ENCODE peak calls at places on chromosomes 12 and 14, in four cellular contexts. V, Y, O and D are unnamed samples.

GRCh38 chr12:132111641-132112304 is 32.3 kb downstream of the DDX51 start:
- DNase-seq in V (no peak), Y (no peak), O (no peak), D (no peak)

GRCh38 chr14:25122188-25122587 is 72.2 kb upstream of the STXBP6 start:
- DNase-seq in V (no peak), Y (no peak), O (no peak), D (no peak)

GRCh38 chr12:12477532-12477890 is 85.2 kb downstream of the DUSP16 start:
- DNase-seq in V (no peak), Y (no peak), O (no peak), D (no peak)

GRCh38 chr12:100576311-100577036 is 3.0 kb downstream of the GAS2L3 start:
- DNase-seq in V (no peak), Y (no peak), O (no peak), D (peak; percentile 50)

GRCh38 chr12:40107803-40108620 is 2.1 kb upstream of the SLC2A13 start:
- DNase-seq in V (no peak), Y (no peak), O (no peak), D (no peak)

GRCh38 chr14:79407572-79407971 is 803.7 kb downstream of the DIO2 start:
- DNase-seq in V (no peak), Y (no peak), O (no peak), D (no peak)

GRCh38 chr12:51621155-51621922 is 30.3 kb downstream of the SCN8A start:
- DNase-seq in V (no peak), Y (no peak), O (no peak), D (no peak)

GRCh38 chr14:72129283-72129682 is 197.1 kb downstream of the RGS6 start:
- DNase-seq in V (no peak), Y (no peak), O (no peak), D (no peak)

GRCh38 chr12:65602579-65603295 is 221.5 kb upstream of the HMGA2 start:
- DNase-seq in V (peak; percentile 35), Y (no peak), O (peak; percentile 62), D (peak; percentile 89)

GRCh38 chr12:1279050-1279449 is 288.0 kb downstream of the ERC1 start:
- DNase-seq in V (no peak), Y (no peak), O (no peak), D (no peak)

GRCh38 chr14:67186789-67187188 is 2.5 kb upstream of the GARIN2 start:
- DNase-seq in V (no peak), Y (no peak), O (no peak), D (no peak)

GRCh38 chr12:122185494-122186082 is 2.7 kb downstream of the LRRC43 start:
- DNase-seq in V (no peak), Y (no peak), O (no peak), D (no peak)

GRCh38 chr12:1691123-1692007 is 495 bp downstream of the ADIPOR2 start:
- DNase-seq in V (no peak), Y (no peak), O (peak; percentile 31), D (no peak)

GRCh38 chr14:92880851-92881250 is 42.1 kb upstream of the CHGA start:
- DNase-seq in V (peak; percentile 63), Y (no peak), O (peak; percentile 62), D (peak; percentile 52)

GRCh38 chr14:61841145-61841544 is 78.9 kb downstream of the SNAPC1 start:
- DNase-seq in V (peak; percentile 31), Y (no peak), O (no peak), D (no peak)

GRCh38 chr12:25840678-25841077 is 117.8 kb upstream of the RASSF8 start:
- DNase-seq in V (no peak), Y (no peak), O (no peak), D (no peak)

GRCh38 chr12:117064596-117064995 is 34.6 kb downstream of the TESC start:
- DNase-seq in V (no peak), Y (no peak), O (no peak), D (no peak)

GRCh38 chr12:92034858-92035401 is 110.7 kb downstream of the BTG1 start:
- DNase-seq in V (peak; percentile 40), Y (peak; percentile 99), O (peak; percentile 44), D (peak; percentile 68)

GRCh38 chr12:70645494-70646317 is 8.5 kb upstream of the PTPRB start:
- DNase-seq in V (no peak), Y (no peak), O (peak; percentile 41), D (peak; percentile 84)

GRCh38 chr14:105933238-105933637 is 406.9 kb downstream of the TMEM121 start:
- DNase-seq in V (no peak), Y (no peak), O (no peak), D (no peak)

GRCh38 chr14:35317820-35318219 is 25.6 kb downstream of the PSMA6 start:
- DNase-seq in V (no peak), Y (no peak), O (no peak), D (no peak)

GRCh38 chr14:35320472-35320871 is 28.3 kb downstream of the PSMA6 start:
- DNase-seq in V (no peak), Y (no peak), O (no peak), D (no peak)

GRCh38 chr14:35319509-35319908 is 27.3 kb downstream of the PSMA6 start:
- DNase-seq in V (no peak), Y (no peak), O (no peak), D (no peak)
- TF ChIP-seq SMC3 in V (no peak), Y (no peak), O (no peak), D (no peak)

GRCh38 chr12:76962099-76962498 is 83.3 kb upstream of the CSRP2 start:
- DNase-seq in V (no peak), Y (no peak), O (no peak), D (no peak)

GRCh38 chr12:76967181-76967885 is 88.5 kb upstream of the CSRP2 start:
- DNase-seq in V (no peak), Y (no peak), O (no peak), D (no peak)

GRCh38 chr12:76964784-76965571 is 86.2 kb upstream of the CSRP2 start:
- DNase-seq in V (no peak), Y (no peak), O (no peak), D (no peak)
- TF ChIP-seq PBX3 in V (no peak), Y (no peak), O (no peak), D (no peak)

GRCh38 chr14:34682787-34683321 is 31.5 kb downstream of the CFL2 start:
- DNase-seq in V (no peak), Y (no peak), O (no peak), D (no peak)
- TF ChIP-seq SMC3 in V (no peak), Y (no peak), O (no peak), D (no peak)

GRCh38 chr12:55909513-55909884 is 18.2 kb downstream of the PYM1 start:
- DNase-seq in V (no peak), Y (no peak), O (no peak), D (no peak)

GRCh38 chr12:55901881-55902490 is 25.7 kb downstream of the PYM1 start:
- DNase-seq in V (no peak), Y (no peak), O (no peak), D (no peak)

GRCh38 chr12:55908726-55909512 is 18.8 kb downstream of the PYM1 start:
- DNase-seq in V (no peak), Y (no peak), O (peak; percentile 90), D (no peak)

DNA sequence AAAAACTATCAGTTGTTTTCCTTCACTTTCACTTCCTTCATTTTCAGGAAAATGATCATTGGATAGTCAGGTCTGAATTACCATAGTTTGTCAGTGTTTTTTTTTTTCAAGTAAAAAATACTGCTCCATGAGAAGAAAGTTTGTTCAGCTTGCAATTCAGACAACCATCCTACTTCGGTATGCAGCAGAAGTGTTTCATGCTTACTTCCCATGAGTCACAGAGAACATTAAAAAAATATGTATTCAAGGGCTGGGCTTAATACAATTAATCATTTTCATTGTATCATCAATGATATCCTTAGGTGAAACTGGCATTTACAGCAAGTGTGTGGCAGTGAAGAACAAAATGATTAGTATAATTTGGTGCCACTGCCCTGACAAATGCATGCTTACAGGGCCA is 21.6 kb downstream of the PYM1 start:
- DNase-seq in V (no peak), Y (no peak), O (no peak), D (no peak)
- TF ChIP-seq PBX3 in V (peak; percentile 44), Y (no peak), O (no peak), D (no peak)

GRCh38 chr14:43778956-43779639 is 728.0 kb downstream of the FSCB start:
- DNase-seq in V (no peak), Y (no peak), O (peak; percentile 99), D (no peak)

GRCh38 chr14:43778607-43778955 is 728.5 kb downstream of the FSCB start:
- DNase-seq in V (no peak), Y (no peak), O (peak; percentile 58), D (no peak)
- TF ChIP-seq SMC3 in V (no peak), Y (no peak), O (no peak), D (no peak)

DNA sequence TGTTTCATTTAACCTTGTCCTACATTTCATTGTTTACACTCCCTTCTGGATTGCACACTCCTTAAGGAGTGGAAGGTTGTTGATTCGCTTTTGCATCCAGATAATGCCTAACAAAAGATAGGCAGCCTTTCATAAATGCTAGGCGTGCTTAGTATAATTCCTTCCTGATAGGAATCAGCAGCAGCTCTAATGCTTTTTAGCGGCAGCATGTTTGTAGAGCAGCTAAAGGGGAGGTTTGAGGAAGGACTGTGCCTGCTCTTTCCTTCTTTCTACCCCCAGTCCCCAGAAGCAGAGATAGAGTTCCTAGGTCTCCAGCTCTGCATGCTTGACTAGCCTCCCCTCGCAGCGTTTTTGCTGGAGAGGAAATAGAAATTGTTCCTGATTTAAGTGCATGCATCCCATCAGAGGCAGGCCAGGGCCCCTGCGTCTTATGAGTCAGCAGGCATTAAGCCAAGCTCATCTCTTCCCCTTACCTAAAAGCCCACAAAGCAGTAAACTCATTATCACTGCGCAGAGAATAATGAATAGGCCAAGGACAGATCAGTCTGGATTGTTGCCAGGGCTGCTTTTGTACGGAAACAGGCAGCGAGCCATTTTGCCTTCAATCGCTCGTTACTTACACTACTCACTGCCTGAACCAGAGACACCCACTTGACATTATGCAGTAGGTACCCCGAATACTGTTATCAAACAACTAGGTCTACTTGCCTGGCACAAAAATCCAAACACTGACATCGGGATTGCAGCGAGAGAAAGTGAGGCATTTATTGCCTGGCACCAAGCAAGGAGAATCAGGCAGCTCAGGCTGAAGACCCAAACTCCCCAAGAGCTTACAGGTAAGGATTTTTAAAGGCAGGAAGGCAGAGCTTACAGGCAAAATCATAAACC is 14.1 kb upstream of the TBPL2 start:
- DNase-seq in V (peak; percentile 79), Y (no peak), O (peak; percentile 16), D (no peak)
- TF ChIP-seq PBX3 in V (peak; percentile 73), Y (no peak), O (no peak), D (no peak)